ENCODE peak calls at places on chromosomes 13 and 19, in eight cellular contexts. I is neural progenitor cell, O is transverse colon, F is fibroblast of lung, R is AG04450, D is psoas muscle, K is HCT116, N is coronary artery. Z is an unnamed sample.
A peak's percentile ranks its signal among the peaks of the same experiment; 100 is the strongest.

GRCh38 chr13:107835339-107836018 is 379.9 kb downstream of the LIG4 start:
- DNase-seq in N (no peak), K (no peak), D (no peak), O (no peak), F (peak; percentile 74), R (peak; percentile 63), I (no peak), Z (no peak)

GRCh38 chr19:7852851-7853759 is 21.1 kb downstream of the PRR36 start:
- DNase-seq in R (no peak), D (peak; percentile 66), F (peak; percentile 52), O (peak; percentile 86), I (peak; percentile 91), N (no peak), K (peak; percentile 85), Z (peak; percentile 96)

GRCh38 chr13:109778102-109778542 is 8.3 kb downstream of the IRS2 start:
- DNase-seq in K (no peak), I (peak; percentile 29), N (no peak), R (no peak), F (no peak), O (peak; percentile 33), D (no peak), Z (no peak)

GRCh38 chr13:34070006-34070405 is 252.1 kb downstream of the RFC3 start:
- DNase-seq in D (no peak), K (no peak), F (peak; percentile 37), R (no peak), N (no peak), O (no peak), I (no peak), Z (no peak)

GRCh38 chr13:33323766-33324525 is 38.4 kb upstream of the STARD13 start:
- DNase-seq in K (no peak), O (no peak), R (no peak), I (no peak), N (no peak), F (peak; percentile 61), D (no peak), Z (no peak)

GRCh38 chr13:33188093-33188882 is 97.3 kb downstream of the STARD13 start:
- DNase-seq in F (no peak), I (no peak), R (no peak), O (no peak), N (no peak), D (no peak), K (no peak), Z (no peak)

GRCh38 chr19:48190288-48191284 is 20.1 kb downstream of the ZSWIM9 start:
- DNase-seq in I (peak; percentile 81), F (peak; percentile 56), O (peak; percentile 26), D (no peak), N (no peak), R (peak; percentile 27), K (peak; percentile 50), Z (peak; percentile 66)

GRCh38 chr13:64083811-64084210 is 2668.2 kb upstream of the PCDH20 start:
- DNase-seq in F (no peak), R (no peak), N (no peak), I (no peak), O (no peak), D (no peak), K (no peak), Z (no peak)

GRCh38 chr19:48654299-48655059 is 8.5 kb upstream of the CA11 start:
- DNase-seq in R (no peak), I (no peak), O (no peak), N (no peak), D (no peak), F (peak; percentile 21), K (no peak), Z (no peak)

GRCh38 chr19:7874080-7874856 is at the start of gene PRR36:
- DNase-seq in N (no peak), R (no peak), O (no peak), F (no peak), D (no peak), I (peak; percentile 92), K (no peak), Z (peak; percentile 74)

GRCh38 chr13:104326523-104326922 is 1260.3 kb upstream of the SLC10A2 start:
- DNase-seq in I (no peak), N (no peak), F (no peak), O (no peak), K (no peak), D (no peak), R (no peak), Z (no peak)

GRCh38 chr13:63902141-63902540 is 2486.5 kb upstream of the PCDH20 start:
- DNase-seq in O (no peak), F (no peak), D (no peak), N (no peak), K (no peak), R (no peak), I (no peak), Z (no peak)

GRCh38 chr13:113854238-113855011 is 9.5 kb downstream of the GAS6 start:
- DNase-seq in F (peak; percentile 79), R (no peak), I (no peak), K (no peak), D (no peak), O (no peak), N (peak; percentile 71), Z (no peak)

GRCh38 chr19:52945652-52946321 is 16.9 kb downstream of the ZNF816 start:
- DNase-seq in N (no peak), I (no peak), O (no peak), D (no peak), K (no peak), R (no peak), F (no peak), Z (no peak)

GRCh38 chr13:113029487-113030258 is 60.7 kb downstream of the MCF2L start:
- DNase-seq in O (peak; percentile 37), D (no peak), N (no peak), F (no peak), I (peak; percentile 70), R (no peak), K (no peak), Z (no peak)

GRCh38 chr13:33636955-33637670 is 180.8 kb upstream of the RFC3 start:
- DNase-seq in D (no peak), K (no peak), I (no peak), F (no peak), O (no peak), R (no peak), N (no peak), Z (no peak)

GRCh38 chr19:55579766-55580621 is 654 bp downstream of the ZNF579 start:
- DNase-seq in O (no peak), D (no peak), F (peak; percentile 49), K (no peak), I (peak; percentile 56), R (no peak), N (no peak), Z (peak; percentile 31)

GRCh38 chr13:109402976-109403375 is 383.4 kb downstream of the IRS2 start:
- DNase-seq in I (no peak), N (no peak), D (no peak), K (no peak), R (no peak), O (no peak), F (peak; percentile 22), Z (no peak)

GRCh38 chr13:34867590-34867989 is 74.5 kb upstream of the NBEA start:
- DNase-seq in K (no peak), F (peak; percentile 15), D (no peak), N (no peak), I (no peak), R (no peak), O (no peak), Z (no peak)

GRCh38 chr13:84645196-84646071 is 763.2 kb upstream of the SLITRK1 start:
- DNase-seq in D (no peak), K (no peak), R (peak; percentile 26), I (no peak), N (no peak), F (no peak), O (no peak), Z (no peak)

GRCh38 chr19:47097396-47098217 is 16.0 kb downstream of the ZC3H4 start:
- DNase-seq in D (peak; percentile 58), F (no peak), K (no peak), N (peak; percentile 83), O (peak; percentile 43), R (no peak), I (no peak), Z (no peak)

DNA sequence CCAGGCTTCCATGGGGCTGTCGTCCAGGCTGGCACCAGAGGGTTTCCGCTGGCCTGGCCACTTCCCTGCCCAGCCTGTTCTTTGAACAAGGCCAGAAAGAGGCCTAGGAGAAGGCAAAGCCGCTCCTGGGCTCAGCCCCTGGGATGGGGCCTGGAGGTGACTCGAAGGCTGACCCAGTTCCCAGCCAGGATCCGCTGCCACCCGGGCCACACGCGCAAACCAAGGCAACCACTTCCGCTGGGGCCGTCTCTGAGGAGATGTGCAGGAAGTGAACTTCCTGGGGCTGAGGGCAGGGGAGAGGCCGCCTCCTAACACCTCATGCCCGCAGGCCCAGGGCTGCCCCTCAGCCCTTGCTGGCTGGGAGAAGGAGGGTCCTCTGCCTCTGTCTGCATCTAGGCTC is 15.2 kb downstream of the PLEKHF1 start:
- DNase-seq in D (peak; percentile 71), N (no peak), I (no peak), R (no peak), K (no peak), F (no peak), O (peak; percentile 72), Z (no peak)
- H3K27ac ChIP-seq in D (peak overlapping the region; percentile 86), N (peak overlapping the region; percentile 62), I (no peak overlapping the region), R (no peak overlapping the region), K (no peak overlapping the region), F (no peak overlapping the region), O (peak overlapping the region; percentile 55), Z (no peak overlapping the region)

GRCh38 chr13:99261040-99261439 is 2.9 kb upstream of the GPR18 start:
- DNase-seq in K (no peak), R (no peak), I (no peak), N (no peak), O (no peak), D (no peak), F (no peak), Z (no peak)
- H3K27ac ChIP-seq in K (no peak overlapping the region), R (no peak overlapping the region), I (no peak overlapping the region), N (no peak overlapping the region), O (no peak overlapping the region), D (peak overlapping the region; percentile 12), F (no peak overlapping the region), Z (no peak overlapping the region)

DNA sequence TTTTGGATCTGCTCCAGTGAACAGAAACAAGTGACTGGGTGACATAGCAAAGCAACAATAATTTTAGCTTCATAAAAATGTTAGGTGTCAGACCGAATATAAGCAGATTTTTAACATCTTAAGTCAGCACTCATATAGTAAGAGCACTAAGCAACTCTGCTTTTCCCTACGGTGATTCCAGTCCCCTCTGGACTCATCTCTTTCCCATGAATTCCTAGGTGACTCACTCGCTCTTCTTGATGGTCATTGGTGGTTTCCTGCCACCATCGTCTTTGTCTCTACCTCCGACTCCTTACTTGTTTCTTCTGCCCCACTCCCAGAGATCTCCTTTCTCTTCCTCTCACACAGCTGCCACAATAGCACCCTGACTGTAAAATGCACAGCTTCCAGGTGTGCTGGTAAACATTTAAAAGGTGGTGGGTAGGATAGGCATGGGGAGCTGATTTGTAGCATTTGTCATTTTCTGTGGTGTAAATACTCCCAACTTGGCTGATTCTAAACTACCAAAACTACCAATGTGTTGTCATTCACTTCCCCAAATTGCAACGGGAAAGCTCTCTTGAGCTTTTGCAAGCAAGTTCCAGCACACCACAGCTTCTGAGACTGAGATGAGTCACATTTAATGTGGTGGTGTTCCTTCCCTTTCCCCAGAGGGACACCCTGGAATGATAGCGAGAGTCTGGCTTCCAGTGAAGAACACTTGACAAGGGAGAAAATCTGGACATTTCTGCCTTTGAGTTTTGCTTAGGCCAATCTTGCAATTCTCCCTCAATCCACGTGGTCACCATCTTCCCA is 42.8 kb upstream of the CLDN10 start:
- DNase-seq in D (no peak), I (no peak), N (no peak), F (no peak), R (no peak), K (no peak), O (no peak), Z (no peak)
- H3K27ac ChIP-seq in D (no peak overlapping the region), I (no peak overlapping the region), N (no peak overlapping the region), F (no peak overlapping the region), R (no peak overlapping the region), K (no peak overlapping the region), O (no peak overlapping the region), Z (no peak overlapping the region)

GRCh38 chr13:27079421-27079958 is 92.1 kb downstream of the USP12 start:
- DNase-seq in F (peak; percentile 39), R (peak; percentile 7), O (no peak), I (peak; percentile 5), N (no peak), K (no peak), D (no peak), Z (no peak)
- H3K27ac ChIP-seq in F (no peak overlapping the region), R (no peak overlapping the region), O (peak overlapping the region; percentile 32), I (no peak overlapping the region), N (peak overlapping the region; percentile 39), K (no peak overlapping the region), D (no peak overlapping the region), Z (no peak overlapping the region)

Z was measured in pancreas.